ENCODE peak calls at places on chromosomes 16 and 17, in ten cellular contexts. A is heart right ventricle, F is mesothelial cell of epicardium, G is B cell, W is neural progenitor cell, K is ascending aorta, V is kidney, R is endothelial cell, L is endothelial cell of umbilical vein, B is suprapubic skin. H is an unnamed sample.

GRCh38 chr16:58904254-58904653 is 170.1 kb upstream of the GOT2 start:
- DNase-seq in A (no peak), F (no peak), G (no peak), W (no peak), K (no peak), V (no peak), R (no peak), L (no peak), B (no peak), H (no peak)

GRCh38 chr16:74743668-74744299 is 30.8 kb downstream of the FA2H start:
- DNase-seq in A (no peak), F (no peak), G (no peak), W (no peak), K (no peak), V (peak), R (no peak), L (no peak), B (peak), H (no peak)

GRCh38 chr17:80018917-80019651 is 16.6 kb downstream of the TBC1D16 start:
- DNase-seq in A (no peak), F (no peak), G (no peak), W (no peak), K (no peak), V (no peak), R (no peak), L (no peak), B (no peak), H (no peak)

GRCh38 chr17:14437176-14437575 is 136.3 kb downstream of the HS3ST3B1 start:
- DNase-seq in A (no peak), F (no peak), G (peak), W (no peak), K (no peak), V (no peak), R (no peak), L (no peak), B (no peak), H (no peak)

GRCh38 chr16:81494888-81495287 is 50.3 kb downstream of the CMIP start:
- DNase-seq in A (no peak), F (no peak), G (no peak), W (no peak), K (no peak), V (no peak), R (no peak), L (no peak), B (no peak), H (no peak)

GRCh38 chr17:78532922-78533640 is 44.1 kb downstream of the DNAH17 start:
- DNase-seq in A (no peak), F (no peak), G (no peak), W (no peak), K (no peak), V (peak), R (no peak), L (peak), B (no peak), H (no peak)

GRCh38 chr17:61248399-61248798 is 151.2 kb upstream of the TBX2 start:
- DNase-seq in A (no peak), F (no peak), G (no peak), W (no peak), K (no peak), V (no peak), R (no peak), L (no peak), B (no peak), H (no peak)

GRCh38 chr17:80637286-80637703 is 92.7 kb downstream of the RPTOR start:
- DNase-seq in A (no peak), F (no peak), G (no peak), W (no peak), K (no peak), V (no peak), R (no peak), L (no peak), B (no peak), H (no peak)

GRCh38 chr16:82530883-82531282 is 95.9 kb upstream of the CDH13 start:
- DNase-seq in A (no peak), F (no peak), G (no peak), W (no peak), K (no peak), V (no peak), R (no peak), L (no peak), B (no peak), H (no peak)

GRCh38 chr16:29959293-29959692 is 2.6 kb upstream of the TMEM219 start:
- DNase-seq in A (no peak), F (no peak), G (no peak), W (no peak), K (no peak), V (no peak), R (no peak), L (no peak), B (no peak), H (no peak)

GRCh38 chr17:17416400-17417360 is 60.1 kb upstream of the MED9 start:
- DNase-seq in A (peak), F (no peak), G (no peak), W (no peak), K (no peak), V (no peak), R (no peak), L (peak), B (no peak), H (no peak)

GRCh38 chr16:17744903-17745581 is 274.3 kb upstream of the XYLT1 start:
- DNase-seq in A (no peak), F (no peak), G (no peak), W (peak), K (no peak), V (no peak), R (no peak), L (no peak), B (no peak), H (no peak)

GRCh38 chr17:65099941-65100315 is 37.2 kb upstream of the RGS9 start:
- DNase-seq in A (no peak), F (no peak), G (peak), W (no peak), K (no peak), V (no peak), R (no peak), L (no peak), B (peak), H (peak)

GRCh38 chr17:64441772-64442549 is 7.0 kb upstream of the MILR1 start:
- DNase-seq in A (peak), F (no peak), G (no peak), W (no peak), K (no peak), V (no peak), R (no peak), L (peak), B (no peak), H (no peak)

GRCh38 chr16:1181715-1182671 is 29.1 kb downstream of the CACNA1H start:
- DNase-seq in A (peak), F (no peak), G (no peak), W (peak), K (peak), V (peak), R (no peak), L (peak), B (no peak), H (no peak)

GRCh38 chr17:78351449-78352006 is 8.3 kb downstream of the SOCS3 start:
- DNase-seq in A (peak), F (peak), G (no peak), W (peak), K (peak), V (peak), R (no peak), L (no peak), B (peak), H (no peak)

GRCh38 chr16:27400751-27401620 is 988 bp upstream of the IL21R start:
- DNase-seq in A (no peak), F (no peak), G (peak), W (no peak), K (no peak), V (no peak), R (no peak), L (no peak), B (no peak), H (no peak)

GRCh38 chr16:50297301-50298074 is 31.1 kb downstream of the ADCY7 start:
- DNase-seq in A (no peak), F (no peak), G (no peak), W (no peak), K (no peak), V (peak), R (no peak), L (no peak), B (peak), H (no peak)

GRCh38 chr17:74923538-74924249 is 379 bp upstream of the OTOP2 start:
- DNase-seq in A (peak), F (peak), G (peak), W (peak), K (no peak), V (peak), R (peak), L (peak), B (peak), H (peak)

GRCh38 chr16:74224828-74225227 is 71.8 kb upstream of the PSMD7 start:
- DNase-seq in A (no peak), F (no peak), G (no peak), W (no peak), K (no peak), V (no peak), R (no peak), L (peak), B (no peak), H (no peak)

GRCh38 chr16:74521691-74522090 is 85.2 kb downstream of the GLG1 start:
- DNase-seq in A (peak), F (no peak), G (no peak), W (no peak), K (no peak), V (no peak), R (no peak), L (no peak), B (no peak), H (no peak)

GRCh38 chr16:50024684-50025543 is at the start of gene CNEP1R1:
- DNase-seq in A (peak), F (peak), G (peak), W (peak), K (peak), V (peak), R (peak), L (peak), B (peak), H (peak)

GRCh38 chr16:27762441-27762840 is 212.5 kb downstream of the KATNIP start:
- DNase-seq in A (no peak), F (no peak), G (no peak), W (no peak), K (no peak), V (no peak), R (no peak), L (no peak), B (no peak), H (no peak)

GRCh38 chr17:29579866-29580771 is 9.3 kb downstream of the GIT1 start:
- DNase-seq in A (peak), F (peak), G (peak), W (peak), K (no peak), V (peak), R (peak), L (peak), B (peak), H (peak)

GRCh38 chr16:50984688-50985087 is 166.4 kb downstream of the SALL1 start:
- DNase-seq in A (no peak), F (no peak), G (no peak), W (no peak), K (no peak), V (no peak), R (no peak), L (no peak), B (no peak), H (no peak)

GRCh38 chr17:28944862-28945741 is 6.2 kb downstream of the PHF12 start:
- DNase-seq in A (no peak), F (no peak), G (no peak), W (no peak), K (no peak), V (no peak), R (no peak), L (no peak), B (no peak), H (no peak)

GRCh38 chr17:80303824-80304223 is 43.2 kb downstream of the RNF213 start:
- DNase-seq in A (no peak), F (no peak), G (no peak), W (no peak), K (no peak), V (no peak), R (no peak), L (no peak), B (no peak), H (no peak)

GRCh38 chr17:222172-222571 is 40.7 kb upstream of the DOC2B start:
- DNase-seq in A (peak), F (no peak), G (no peak), W (no peak), K (no peak), V (peak), R (no peak), L (no peak), B (peak), H (no peak)

GRCh38 chr16:50282010-50282538 is 15.7 kb downstream of the ADCY7 start:
- DNase-seq in A (peak), F (no peak), G (peak), W (no peak), K (peak), V (peak), R (no peak), L (no peak), B (no peak), H (peak)

GRCh38 chr17:2412561-2413021 is 11.7 kb upstream of the MNT start:
- DNase-seq in A (no peak), F (no peak), G (no peak), W (peak), K (no peak), V (no peak), R (peak), L (peak), B (peak), H (no peak)

GRCh38 chr17:15436399-15437369 is 30.7 kb downstream of the CDRT4 start:
- DNase-seq in A (peak), F (no peak), G (peak), W (no peak), K (no peak), V (no peak), R (peak), L (peak), B (peak), H (no peak)

GRCh38 chr17:44761932-44762810 is 3.4 kb downstream of the ADAM11 start:
- DNase-seq in A (no peak), F (no peak), G (no peak), W (no peak), K (no peak), V (no peak), R (no peak), L (no peak), B (no peak), H (no peak)

GRCh38 chr17:44581868-44582267 is 24.6 kb downstream of the FZD2 start:
- DNase-seq in A (no peak), F (no peak), G (no peak), W (peak), K (no peak), V (peak), R (no peak), L (peak), B (no peak), H (no peak)

GRCh38 chr17:43324205-43324893 is 74.4 kb upstream of the ARL4D start:
- DNase-seq in A (no peak), F (no peak), G (peak), W (peak), K (no peak), V (no peak), R (peak), L (peak), B (no peak), H (no peak)
- TF ChIP-seq CTCF in A (no peak), F (no peak), G (no peak), W (peak), K (no peak), V (peak), R (peak), L (peak), B (no peak), H (no peak)

GRCh38 chr17:45813051-45813731 is 29.1 kb downstream of the CRHR1 start:
- DNase-seq in A (no peak), F (no peak), G (no peak), W (peak), K (no peak), V (no peak), R (peak), L (no peak), B (no peak), H (no peak)
- TF ChIP-seq CTCF in A (no peak), F (peak), G (no peak), W (peak), K (no peak), V (no peak), R (peak), L (peak), B (no peak), H (no peak)

GRCh38 chr16:86865866-86866675 is 287.7 kb downstream of the FOXL1 start:
- DNase-seq in A (peak), F (no peak), G (no peak), W (no peak), K (peak), V (no peak), R (no peak), L (peak), B (no peak), H (no peak)
- TF ChIP-seq CTCF in A (no peak), F (no peak), G (no peak), W (no peak), K (peak), V (no peak), R (no peak), L (no peak), B (no peak), H (no peak)

DNA sequence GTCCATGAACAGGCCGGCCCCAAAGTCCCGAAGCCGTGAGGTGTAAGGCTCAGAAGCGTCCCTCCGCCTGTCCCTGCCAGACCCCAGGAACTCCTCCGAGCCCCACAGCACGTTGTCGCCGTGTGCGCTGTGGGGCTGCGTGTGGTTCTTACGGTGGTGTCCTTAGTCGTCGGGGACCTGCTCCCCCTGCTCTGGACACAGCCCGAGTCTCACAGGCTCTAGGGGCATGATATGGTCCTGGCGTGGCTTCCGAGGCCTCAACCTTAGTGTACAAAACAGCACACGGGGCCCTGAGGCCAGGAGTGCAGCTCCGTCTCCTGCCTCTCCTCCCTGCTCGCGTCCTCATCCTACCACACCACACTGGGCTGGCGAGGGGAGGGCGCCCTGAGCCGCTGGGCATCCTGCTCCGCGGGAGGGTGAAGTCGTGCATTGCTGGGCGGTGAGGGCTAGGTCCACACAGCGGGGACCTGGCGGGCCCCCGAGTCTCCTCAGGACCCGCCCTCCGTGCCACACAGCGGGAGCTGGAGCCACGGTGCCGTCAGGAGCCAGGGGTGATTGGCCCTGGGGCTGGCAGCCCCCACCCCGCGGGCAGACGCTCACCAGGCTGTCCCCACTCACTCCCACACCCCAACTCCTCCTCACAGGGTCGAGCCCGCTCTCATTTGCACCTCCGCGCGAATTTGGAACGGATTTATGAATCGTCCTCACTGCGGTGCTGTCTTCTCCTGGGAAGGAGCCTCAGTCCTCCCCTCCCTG is 1.1 kb upstream of the MAFG start:
- DNase-seq in A (no peak), F (no peak), G (peak), W (no peak), K (no peak), V (no peak), R (no peak), L (no peak), B (no peak), H (no peak)
- TF ChIP-seq CTCF in A (no peak), F (no peak), G (no peak), W (no peak), K (no peak), V (no peak), R (no peak), L (no peak), B (no peak), H (no peak)

DNA sequence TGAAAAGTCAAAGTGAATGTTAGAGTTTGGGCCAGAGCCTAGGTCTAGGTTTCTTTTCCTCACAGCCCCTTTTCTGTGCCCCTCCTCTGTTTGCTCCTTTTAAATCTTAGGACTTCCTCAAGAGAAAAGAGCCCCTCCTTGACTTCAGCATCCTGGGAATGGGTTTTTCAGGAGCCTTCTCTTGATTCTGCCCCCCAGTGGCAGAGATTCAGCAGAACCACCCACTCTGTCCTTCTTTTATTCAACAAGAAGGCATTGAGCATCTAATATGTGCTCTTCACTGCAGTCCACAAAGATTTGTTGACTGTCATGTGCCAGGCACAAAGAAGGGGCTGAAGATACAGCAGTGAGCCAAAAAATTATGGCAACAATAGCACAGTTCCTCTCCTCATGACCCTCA is 270.8 kb upstream of the CDH5 start:
- DNase-seq in A (no peak), F (no peak), G (no peak), W (no peak), K (no peak), V (no peak), R (no peak), L (no peak), B (no peak), H (no peak)
- TF ChIP-seq CTCF in A (no peak), F (no peak), G (no peak), W (peak), K (no peak), V (no peak), R (no peak), L (no peak), B (no peak), H (no peak)

GRCh38 chr17:8096541-8096940 is 9.0 kb upstream of the ALOX12B start:
- DNase-seq in A (no peak), F (no peak), G (no peak), W (no peak), K (no peak), V (no peak), R (no peak), L (no peak), B (no peak), H (no peak)

GRCh38 chr17:8101721-8102120 is 14.2 kb upstream of the ALOX12B start:
- DNase-seq in A (no peak), F (no peak), G (no peak), W (no peak), K (no peak), V (no peak), R (no peak), L (no peak), B (no peak), H (no peak)

GRCh38 chr17:8103549-8103948 is 14.8 kb downstream of the ALOXE3 start:
- DNase-seq in A (no peak), F (no peak), G (no peak), W (no peak), K (no peak), V (no peak), R (no peak), L (no peak), B (no peak), H (no peak)

GRCh38 chr17:8100763-8101162 is 13.2 kb upstream of the ALOX12B start:
- DNase-seq in A (no peak), F (no peak), G (no peak), W (no peak), K (no peak), V (no peak), R (no peak), L (no peak), B (no peak), H (no peak)

GRCh38 chr17:8100149-8100548 is 12.6 kb upstream of the ALOX12B start:
- DNase-seq in A (no peak), F (no peak), G (no peak), W (no peak), K (no peak), V (no peak), R (no peak), L (no peak), B (no peak), H (no peak)
- TF ChIP-seq CTCF in A (no peak), F (no peak), G (no peak), W (no peak), K (no peak), V (no peak), R (no peak), L (no peak), B (no peak), H (no peak)

GRCh38 chr17:6660765-6661463 is 9.4 kb downstream of the C17orf100 start:
- DNase-seq in A (no peak), F (no peak), G (peak), W (no peak), K (no peak), V (no peak), R (no peak), L (no peak), B (peak), H (no peak)

GRCh38 chr17:6660101-6660500 is 8.5 kb downstream of the C17orf100 start:
- DNase-seq in A (no peak), F (no peak), G (no peak), W (no peak), K (no peak), V (no peak), R (no peak), L (no peak), B (no peak), H (no peak)

GRCh38 chr17:6657633-6658287 is 6.2 kb downstream of the C17orf100 start:
- DNase-seq in A (no peak), F (no peak), G (no peak), W (no peak), K (no peak), V (no peak), R (no peak), L (no peak), B (no peak), H (no peak)

GRCh38 chr17:6651483-6652452 is at the start of the genes C17orf100 and MED31:
- DNase-seq in A (peak), F (peak), G (peak), W (peak), K (peak), V (peak), R (peak), L (peak), B (peak), H (peak)

GRCh38 chr17:6654816-6655731 is 3.5 kb downstream of the C17orf100 start:
- DNase-seq in A (no peak), F (peak), G (peak), W (peak), K (no peak), V (peak), R (peak), L (no peak), B (no peak), H (no peak)
- TF ChIP-seq CTCF in A (peak), F (no peak), G (no peak), W (no peak), K (no peak), V (no peak), R (no peak), L (no peak), B (no peak), H (no peak)